ENCODE peak calls at places on chromosomes 13 and 19, in four cellular contexts. E is colonic mucosa, Y is tibial nerve, H is GM12865. U is an unnamed sample.

GRCh38 chr13:111927181-111927540 is 139.8 kb upstream of the SOX1 start:
- DNase-seq in E (no peak), Y (no peak), H (no peak), U (no peak)

GRCh38 chr13:46355906-46356305 is 31.1 kb downstream of the RUBCNL start:
- DNase-seq in E (no peak), Y (no peak), H (no peak), U (no peak)

GRCh38 chr19:27971071-27971470 is 1241.9 kb downstream of the UQCRFS1 start:
- DNase-seq in E (no peak), Y (no peak), H (no peak), U (no peak)

GRCh38 chr13:51420681-51421476 is 32.0 kb downstream of the INTS6 start:
- DNase-seq in E (no peak), Y (no peak), H (peak), U (no peak)

GRCh38 chr19:20271215-20271926 is 104.4 kb downstream of the ZNF486 start:
- DNase-seq in E (no peak), Y (no peak), H (no peak), U (no peak)

GRCh38 chr13:113443991-113444390 is 9.3 kb downstream of the ADPRHL1 start:
- DNase-seq in E (no peak), Y (no peak), H (no peak), U (no peak)

GRCh38 chr19:4051175-4052101 is 15.3 kb downstream of the ZBTB7A start:
- DNase-seq in E (peak), Y (no peak), H (no peak), U (no peak)

GRCh38 chr13:108981407-108981806 is 352.0 kb downstream of the MYO16 start:
- DNase-seq in E (no peak), Y (no peak), H (no peak), U (no peak)

GRCh38 chr19:5354403-5354802 is 13.8 kb upstream of the PTPRS start:
- DNase-seq in E (no peak), Y (no peak), H (peak), U (no peak)

GRCh38 chr13:46015374-46015773 is 37.2 kb downstream of the ZC3H13 start:
- DNase-seq in E (no peak), Y (no peak), H (no peak), U (no peak)

GRCh38 chr19:58218899-58219298 is 9.8 kb upstream of the ZNF544 start:
- DNase-seq in E (no peak), Y (no peak), H (peak), U (no peak)

GRCh38 chr13:73025212-73026012 is 33.4 kb upstream of the KLF5 start:
- DNase-seq in E (no peak), Y (no peak), H (no peak), U (no peak)

GRCh38 chr13:94842901-94843300 is 130.6 kb upstream of the SOX21 start:
- DNase-seq in E (no peak), Y (no peak), H (no peak), U (no peak)

GRCh38 chr19:4474504-4475136 is 2.5 kb downstream of the HDGFL2 start:
- DNase-seq in E (no peak), Y (no peak), H (peak), U (no peak)

GRCh38 chr19:42655748-42656147 is 61.0 kb upstream of the CEACAM8 start:
- DNase-seq in E (no peak), Y (no peak), H (no peak), U (no peak)

GRCh38 chr19:31449379-31449778 is 100.1 kb upstream of the TSHZ3 start:
- DNase-seq in E (no peak), Y (no peak), H (no peak), U (no peak)

GRCh38 chr19:5128251-5128931 is 159.5 kb downstream of the KDM4B start:
- DNase-seq in E (no peak), Y (peak), H (no peak), U (no peak)

GRCh38 chr13:39515231-39515630 is 87.8 kb downstream of the LHFPL6 start:
- DNase-seq in E (no peak), Y (no peak), H (no peak), U (no peak)

GRCh38 chr19:49422407-49423277 is 599 bp downstream of the PTH2 start:
- DNase-seq in E (peak), Y (no peak), H (peak), U (no peak)

GRCh38 chr19:57165846-57166245 is 1.4 kb downstream of the DUXA start:
- DNase-seq in E (no peak), Y (no peak), H (no peak), U (no peak)

GRCh38 chr19:3807131-3807480 is 20.9 kb upstream of the MATK start:
- DNase-seq in E (no peak), Y (no peak), H (no peak), U (no peak)

GRCh38 chr19:34193439-34193838 is 21.1 kb downstream of the LSM14A start:
- DNase-seq in E (no peak), Y (no peak), H (no peak), U (no peak)

GRCh38 chr13:31538067-31539042 is 201.0 kb upstream of the RXFP2 start:
- DNase-seq in E (peak), Y (no peak), H (no peak), U (no peak)

GRCh38 chr19:16896098-16896912 is 7.5 kb downstream of the F2RL3 start:
- DNase-seq in E (peak), Y (no peak), H (no peak), U (no peak)
- H3K4me3 ChIP-seq in E (peak), Y (peak), H (peak), U (peak)

GRCh38 chr13:101942535-101943157 is 459.2 kb downstream of the FGF14 start:
- DNase-seq in E (no peak), Y (no peak), H (no peak), U (no peak)
- TF ChIP-seq CTCF in E (no peak), Y (no peak), H (no peak), U (no peak)

DNA sequence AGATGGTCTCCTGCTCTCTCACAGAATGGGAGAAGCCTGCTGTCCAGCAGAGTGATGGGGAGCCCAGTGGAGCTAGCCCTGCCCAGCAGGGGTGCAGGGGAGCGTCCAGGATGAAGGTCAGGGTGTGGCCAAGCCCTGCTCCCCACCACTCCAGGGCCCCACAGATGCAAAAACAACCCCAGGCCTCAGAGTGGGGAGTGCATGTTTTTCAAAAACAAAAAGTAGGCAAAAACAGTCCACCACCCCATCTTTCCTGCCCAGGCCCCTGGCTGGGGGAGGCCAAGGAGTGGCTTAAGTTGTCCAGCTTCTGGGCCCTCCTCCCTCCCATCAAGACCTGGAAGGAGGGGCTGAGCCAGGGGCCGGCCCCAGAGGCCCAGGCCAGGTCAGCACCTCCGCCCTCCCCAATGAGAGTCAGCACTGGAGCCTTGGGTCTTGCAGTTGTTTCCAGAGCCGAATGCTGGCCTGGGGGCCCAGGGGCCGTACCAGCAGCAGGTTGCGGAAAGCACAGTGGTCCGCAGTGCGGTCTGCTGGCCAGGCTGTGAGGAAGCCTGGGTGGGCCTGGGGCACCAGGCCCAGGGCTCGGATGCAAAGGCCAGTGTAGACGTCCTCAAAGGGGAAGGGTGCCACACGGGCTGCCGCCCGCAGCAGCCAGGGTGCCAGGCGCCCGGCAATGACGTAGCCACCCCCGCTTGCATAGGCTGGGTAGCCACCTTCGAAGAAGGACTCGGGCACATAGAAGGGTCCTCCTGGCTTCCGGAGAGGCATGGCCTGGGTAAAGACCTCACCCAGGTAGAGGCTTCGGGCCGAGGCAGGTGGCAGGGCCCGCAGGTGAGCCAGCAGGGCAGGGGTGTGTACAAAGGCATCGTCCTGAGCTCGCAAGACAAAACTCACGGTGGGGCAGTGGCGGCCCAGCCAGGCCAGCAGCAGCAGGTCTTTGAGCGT is 1.7 kb downstream of the B3GNT8 start:
- DNase-seq in E (peak), Y (no peak), H (no peak), U (no peak)
- H3K4me3 ChIP-seq in E (peak), Y (no peak), H (no peak), U (no peak)

GRCh38 chr13:38223093-38223492 is 126.6 kb upstream of the UFM1 start:
- DNase-seq in E (no peak), Y (no peak), H (no peak), U (no peak)
- TF ChIP-seq CTCF in E (no peak), Y (no peak), H (no peak), U (no peak)

DNA sequence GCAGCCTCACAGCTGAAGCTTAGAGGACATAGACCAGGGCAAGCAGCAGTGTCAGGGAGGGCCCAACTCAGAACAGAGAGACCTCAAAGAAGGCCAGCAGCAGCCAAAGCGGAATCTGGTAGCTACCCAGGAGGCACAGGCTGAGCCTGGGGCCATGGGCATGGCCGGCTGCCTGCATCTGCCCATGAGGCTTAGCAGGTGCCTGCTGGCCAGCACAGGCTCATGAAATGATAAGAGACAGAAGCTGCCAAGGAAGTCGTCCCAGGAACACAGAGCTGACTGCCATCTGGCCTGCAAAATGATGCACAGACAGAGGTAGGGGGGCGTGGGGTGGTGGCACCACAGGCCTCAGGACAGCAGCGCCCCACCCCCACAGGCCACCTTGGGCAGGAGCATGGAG is 29.2 kb downstream of the TUBA3C start:
- DNase-seq in E (no peak), Y (no peak), H (no peak), U (no peak)
- H3K4me3 ChIP-seq in E (no peak), Y (no peak), H (no peak), U (no peak)

GRCh38 chr19:18571564-18572344 is at the start of gene UBA52:
- DNase-seq in E (peak), Y (peak), H (peak), U (peak)
- TF ChIP-seq CTCF in E (no peak), Y (no peak), H (no peak), U (no peak)

GRCh38 chr19:7857727-7858701 is 16.2 kb downstream of the PRR36 start:
- DNase-seq in E (no peak), Y (no peak), H (no peak), U (no peak)
- H3K4me3 ChIP-seq in E (no peak), Y (no peak), H (no peak), U (no peak)

GRCh38 chr19:29823581-29824330 is 12.0 kb downstream of the CCNE1 start:
- DNase-seq in E (no peak), Y (no peak), H (no peak), U (no peak)

GRCh38 chr19:29817316-29817715 is 5.5 kb downstream of the CCNE1 start:
- DNase-seq in E (no peak), Y (no peak), H (no peak), U (no peak)

GRCh38 chr19:29815231-29815630 is 3.4 kb downstream of the CCNE1 start:
- DNase-seq in E (no peak), Y (no peak), H (peak), U (peak)

GRCh38 chr19:29819300-29819699 is 7.5 kb downstream of the CCNE1 start:
- DNase-seq in E (no peak), Y (no peak), H (no peak), U (no peak)

GRCh38 chr19:29819986-29820385 is 8.2 kb downstream of the CCNE1 start:
- DNase-seq in E (no peak), Y (no peak), H (no peak), U (no peak)
- TF ChIP-seq CTCF in E (no peak), Y (no peak), H (no peak), U (no peak)

GRCh38 chr19:8569066-8569761 is 8.0 kb downstream of the MYO1F start:
- DNase-seq in E (peak), Y (peak), H (peak), U (peak)

GRCh38 chr19:8567522-8568172 is 9.6 kb downstream of the MYO1F start:
- DNase-seq in E (peak), Y (no peak), H (no peak), U (no peak)

GRCh38 chr19:8566855-8567254 is 10.4 kb downstream of the MYO1F start:
- DNase-seq in E (no peak), Y (no peak), H (no peak), U (no peak)

GRCh38 chr19:8573316-8573715 is 3.9 kb downstream of the MYO1F start:
- DNase-seq in E (no peak), Y (no peak), H (no peak), U (no peak)

DNA sequence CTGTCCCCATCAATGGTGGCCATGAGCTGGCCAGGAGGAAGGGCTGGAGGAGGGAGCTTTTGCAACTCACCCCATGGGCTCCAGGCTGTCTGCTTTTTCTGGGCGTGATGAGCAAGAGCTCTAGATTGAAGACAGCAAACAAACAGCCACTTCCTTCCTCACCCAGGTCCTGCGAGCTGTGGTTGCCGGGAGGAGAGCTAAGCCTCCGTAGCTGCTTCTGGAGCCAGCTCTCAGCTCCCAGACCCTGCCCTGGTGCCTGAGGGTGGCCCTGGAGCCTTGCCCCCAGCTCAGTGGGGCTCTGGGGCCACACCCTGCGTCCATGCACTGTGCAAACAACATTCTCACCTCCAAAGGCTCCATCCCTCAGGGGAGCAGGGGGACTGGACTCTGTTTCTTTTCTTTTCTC is 6.2 kb downstream of the MYO1F start:
- DNase-seq in E (peak), Y (no peak), H (peak), U (no peak)
- H3K4me3 ChIP-seq in E (no peak), Y (no peak), H (no peak), U (no peak)